ENCODE peak calls at places on chromosomes 3 and 15, in seven cellular contexts. One of them, this sample, is unnamed.

GRCh38 chr15:26772588-26773484 is at the start of gene GABRB3:
- DNase-seq in MCF 10A: no peak
- DNase-seq in effector memory CD8-positive, alpha-beta T cell: no peak
- DNase-seq in esophagus muscularis mucosa: no peak
- DNase-seq in AG08396: peak; percentile 59
- DNase-seq in activated CD4-positive, alpha-beta T cell treated with anti-CD3 and anti-CD28 coated beads, Interleukin-2, amount 50 U/mL, for 24 hours: no peak
- DNase-seq in Right ventricle myocardium superior: peak; percentile 66
- DNase-seq in this sample: peak; percentile 9

GRCh38 chr15:26029146-26029545 is 166.0 kb upstream of the ATP10A start:
- DNase-seq in MCF 10A: no peak
- DNase-seq in effector memory CD8-positive, alpha-beta T cell: no peak
- DNase-seq in esophagus muscularis mucosa: peak; percentile 64
- DNase-seq in AG08396: no peak
- DNase-seq in activated CD4-positive, alpha-beta T cell treated with anti-CD3 and anti-CD28 coated beads, Interleukin-2, amount 50 U/mL, for 24 hours: no peak
- DNase-seq in Right ventricle myocardium superior: no peak
- DNase-seq in this sample: no peak

GRCh38 chr15:58447244-58448010 is 15.6 kb downstream of the LIPC start:
- DNase-seq in MCF 10A: no peak
- DNase-seq in effector memory CD8-positive, alpha-beta T cell: no peak
- DNase-seq in esophagus muscularis mucosa: no peak
- DNase-seq in AG08396: no peak
- DNase-seq in activated CD4-positive, alpha-beta T cell treated with anti-CD3 and anti-CD28 coated beads, Interleukin-2, amount 50 U/mL, for 24 hours: no peak
- DNase-seq in Right ventricle myocardium superior: no peak
- DNase-seq in this sample: no peak

GRCh38 chr15:40105517-40106202 is 3.0 kb downstream of the BMF start:
- DNase-seq in MCF 10A: no peak
- DNase-seq in effector memory CD8-positive, alpha-beta T cell: peak; percentile 10
- DNase-seq in esophagus muscularis mucosa: no peak
- DNase-seq in AG08396: no peak
- DNase-seq in activated CD4-positive, alpha-beta T cell treated with anti-CD3 and anti-CD28 coated beads, Interleukin-2, amount 50 U/mL, for 24 hours: peak; percentile 43
- DNase-seq in Right ventricle myocardium superior: no peak
- DNase-seq in this sample: no peak

GRCh38 chr3:149657458-149657795 is 398 bp downstream of the WWTR1 start:
- DNase-seq in MCF 10A: peak; percentile 78
- DNase-seq in effector memory CD8-positive, alpha-beta T cell: no peak
- DNase-seq in esophagus muscularis mucosa: no peak
- DNase-seq in AG08396: peak; percentile 50
- DNase-seq in activated CD4-positive, alpha-beta T cell treated with anti-CD3 and anti-CD28 coated beads, Interleukin-2, amount 50 U/mL, for 24 hours: no peak
- DNase-seq in Right ventricle myocardium superior: peak; percentile 50
- DNase-seq in this sample: peak; percentile 81

GRCh38 chr15:28786521-28786920 is 61.9 kb downstream of the GOLGA6L7 start:
- DNase-seq in MCF 10A: peak; percentile 1
- DNase-seq in effector memory CD8-positive, alpha-beta T cell: no peak
- DNase-seq in esophagus muscularis mucosa: no peak
- DNase-seq in AG08396: no peak
- DNase-seq in activated CD4-positive, alpha-beta T cell treated with anti-CD3 and anti-CD28 coated beads, Interleukin-2, amount 50 U/mL, for 24 hours: no peak
- DNase-seq in Right ventricle myocardium superior: no peak
- DNase-seq in this sample: peak; percentile 74

GRCh38 chr3:123781571-123782275 is 102.4 kb downstream of the MYLK start:
- DNase-seq in MCF 10A: no peak
- DNase-seq in effector memory CD8-positive, alpha-beta T cell: no peak
- DNase-seq in esophagus muscularis mucosa: peak; percentile 47
- DNase-seq in AG08396: no peak
- DNase-seq in activated CD4-positive, alpha-beta T cell treated with anti-CD3 and anti-CD28 coated beads, Interleukin-2, amount 50 U/mL, for 24 hours: no peak
- DNase-seq in Right ventricle myocardium superior: no peak
- DNase-seq in this sample: no peak

GRCh38 chr15:70875001-70875782 is 17.0 kb downstream of the THAP10 start:
- DNase-seq in MCF 10A: peak; percentile 40
- DNase-seq in effector memory CD8-positive, alpha-beta T cell: no peak
- DNase-seq in esophagus muscularis mucosa: no peak
- DNase-seq in AG08396: peak; percentile 62
- DNase-seq in activated CD4-positive, alpha-beta T cell treated with anti-CD3 and anti-CD28 coated beads, Interleukin-2, amount 50 U/mL, for 24 hours: no peak
- DNase-seq in Right ventricle myocardium superior: no peak
- DNase-seq in this sample: peak; percentile 82

GRCh38 chr3:183435701-183436100 is 7.3 kb upstream of the MCF2L2 start:
- DNase-seq in MCF 10A: no peak
- DNase-seq in effector memory CD8-positive, alpha-beta T cell: no peak
- DNase-seq in esophagus muscularis mucosa: no peak
- DNase-seq in AG08396: no peak
- DNase-seq in activated CD4-positive, alpha-beta T cell treated with anti-CD3 and anti-CD28 coated beads, Interleukin-2, amount 50 U/mL, for 24 hours: no peak
- DNase-seq in Right ventricle myocardium superior: no peak
- DNase-seq in this sample: no peak

GRCh38 chr15:42544858-42545629 is 3.5 kb downstream of the LRRC57 start:
- DNase-seq in MCF 10A: no peak
- DNase-seq in effector memory CD8-positive, alpha-beta T cell: no peak
- DNase-seq in esophagus muscularis mucosa: no peak
- DNase-seq in AG08396: no peak
- DNase-seq in activated CD4-positive, alpha-beta T cell treated with anti-CD3 and anti-CD28 coated beads, Interleukin-2, amount 50 U/mL, for 24 hours: no peak
- DNase-seq in Right ventricle myocardium superior: no peak
- DNase-seq in this sample: no peak

GRCh38 chr3:71672302-71672701 is 52.9 kb downstream of the EIF4E3 start:
- DNase-seq in MCF 10A: no peak
- DNase-seq in effector memory CD8-positive, alpha-beta T cell: no peak
- DNase-seq in esophagus muscularis mucosa: no peak
- DNase-seq in AG08396: no peak
- DNase-seq in activated CD4-positive, alpha-beta T cell treated with anti-CD3 and anti-CD28 coated beads, Interleukin-2, amount 50 U/mL, for 24 hours: no peak
- DNase-seq in Right ventricle myocardium superior: no peak
- DNase-seq in this sample: no peak

GRCh38 chr15:29312387-29312786 is 42.8 kb upstream of the NSMCE3 start:
- DNase-seq in MCF 10A: no peak
- DNase-seq in effector memory CD8-positive, alpha-beta T cell: no peak
- DNase-seq in esophagus muscularis mucosa: peak; percentile 17
- DNase-seq in AG08396: no peak
- DNase-seq in activated CD4-positive, alpha-beta T cell treated with anti-CD3 and anti-CD28 coated beads, Interleukin-2, amount 50 U/mL, for 24 hours: no peak
- DNase-seq in Right ventricle myocardium superior: no peak
- DNase-seq in this sample: peak; percentile 82

GRCh38 chr3:40780801-40781406 is 256.1 kb downstream of the ZNF621 start:
- DNase-seq in MCF 10A: no peak
- DNase-seq in effector memory CD8-positive, alpha-beta T cell: no peak
- DNase-seq in esophagus muscularis mucosa: peak; percentile 91
- DNase-seq in AG08396: no peak
- DNase-seq in activated CD4-positive, alpha-beta T cell treated with anti-CD3 and anti-CD28 coated beads, Interleukin-2, amount 50 U/mL, for 24 hours: no peak
- DNase-seq in Right ventricle myocardium superior: peak; percentile 67
- DNase-seq in this sample: peak; percentile 1

GRCh38 chr3:151011427-151011826 is 38.9 kb upstream of the CLRN1 start:
- DNase-seq in MCF 10A: peak; percentile 77
- DNase-seq in effector memory CD8-positive, alpha-beta T cell: no peak
- DNase-seq in esophagus muscularis mucosa: peak; percentile 17
- DNase-seq in AG08396: no peak
- DNase-seq in activated CD4-positive, alpha-beta T cell treated with anti-CD3 and anti-CD28 coated beads, Interleukin-2, amount 50 U/mL, for 24 hours: no peak
- DNase-seq in Right ventricle myocardium superior: no peak
- DNase-seq in this sample: peak; percentile 4

GRCh38 chr15:84909782-84910181 is 25.3 kb downstream of the SLC28A1 start:
- DNase-seq in MCF 10A: no peak
- DNase-seq in effector memory CD8-positive, alpha-beta T cell: no peak
- DNase-seq in esophagus muscularis mucosa: no peak
- DNase-seq in AG08396: no peak
- DNase-seq in activated CD4-positive, alpha-beta T cell treated with anti-CD3 and anti-CD28 coated beads, Interleukin-2, amount 50 U/mL, for 24 hours: no peak
- DNase-seq in Right ventricle myocardium superior: no peak
- DNase-seq in this sample: no peak

GRCh38 chr3:154345422-154346122 is 21.3 kb upstream of the DHX36 start:
- DNase-seq in MCF 10A: no peak
- DNase-seq in effector memory CD8-positive, alpha-beta T cell: no peak
- DNase-seq in esophagus muscularis mucosa: no peak
- DNase-seq in AG08396: no peak
- DNase-seq in activated CD4-positive, alpha-beta T cell treated with anti-CD3 and anti-CD28 coated beads, Interleukin-2, amount 50 U/mL, for 24 hours: no peak
- DNase-seq in Right ventricle myocardium superior: no peak
- DNase-seq in this sample: no peak

GRCh38 chr3:85387913-85388510 is 429.2 kb downstream of the CADM2 start:
- DNase-seq in MCF 10A: no peak
- DNase-seq in effector memory CD8-positive, alpha-beta T cell: no peak
- DNase-seq in esophagus muscularis mucosa: no peak
- DNase-seq in AG08396: no peak
- DNase-seq in activated CD4-positive, alpha-beta T cell treated with anti-CD3 and anti-CD28 coated beads, Interleukin-2, amount 50 U/mL, for 24 hours: no peak
- DNase-seq in Right ventricle myocardium superior: no peak
- DNase-seq in this sample: no peak

GRCh38 chr3:117898722-117899121 is 1135.9 kb downstream of the IGSF11 start:
- DNase-seq in MCF 10A: peak; percentile 60
- DNase-seq in effector memory CD8-positive, alpha-beta T cell: no peak
- DNase-seq in esophagus muscularis mucosa: no peak
- DNase-seq in AG08396: no peak
- DNase-seq in activated CD4-positive, alpha-beta T cell treated with anti-CD3 and anti-CD28 coated beads, Interleukin-2, amount 50 U/mL, for 24 hours: no peak
- DNase-seq in Right ventricle myocardium superior: no peak
- DNase-seq in this sample: no peak

GRCh38 chr3:160140756-160141155 is 84.5 kb upstream of the C3orf80 start:
- DNase-seq in MCF 10A: no peak
- DNase-seq in effector memory CD8-positive, alpha-beta T cell: no peak
- DNase-seq in esophagus muscularis mucosa: no peak
- DNase-seq in AG08396: no peak
- DNase-seq in activated CD4-positive, alpha-beta T cell treated with anti-CD3 and anti-CD28 coated beads, Interleukin-2, amount 50 U/mL, for 24 hours: no peak
- DNase-seq in Right ventricle myocardium superior: no peak
- DNase-seq in this sample: no peak

GRCh38 chr15:42065008-42065407 is 29.4 kb downstream of the PLA2G4D start:
- DNase-seq in MCF 10A: no peak
- DNase-seq in effector memory CD8-positive, alpha-beta T cell: no peak
- DNase-seq in esophagus muscularis mucosa: no peak
- DNase-seq in AG08396: no peak
- DNase-seq in activated CD4-positive, alpha-beta T cell treated with anti-CD3 and anti-CD28 coated beads, Interleukin-2, amount 50 U/mL, for 24 hours: no peak
- DNase-seq in Right ventricle myocardium superior: peak; percentile 60
- DNase-seq in this sample: no peak

GRCh38 chr3:77541203-77541922 is 501.5 kb downstream of the ROBO2 start:
- DNase-seq in MCF 10A: no peak
- DNase-seq in effector memory CD8-positive, alpha-beta T cell: no peak
- DNase-seq in esophagus muscularis mucosa: no peak
- DNase-seq in AG08396: no peak
- DNase-seq in activated CD4-positive, alpha-beta T cell treated with anti-CD3 and anti-CD28 coated beads, Interleukin-2, amount 50 U/mL, for 24 hours: no peak
- DNase-seq in Right ventricle myocardium superior: no peak
- DNase-seq in this sample: no peak

GRCh38 chr3:121493431-121493830 is 52.4 kb downstream of the POLQ start:
- DNase-seq in MCF 10A: no peak
- DNase-seq in effector memory CD8-positive, alpha-beta T cell: no peak
- DNase-seq in esophagus muscularis mucosa: no peak
- DNase-seq in AG08396: no peak
- DNase-seq in activated CD4-positive, alpha-beta T cell treated with anti-CD3 and anti-CD28 coated beads, Interleukin-2, amount 50 U/mL, for 24 hours: no peak
- DNase-seq in Right ventricle myocardium superior: no peak
- DNase-seq in this sample: no peak

GRCh38 chr3:25836579-25836978 is 46.7 kb downstream of the OXSM start:
- DNase-seq in MCF 10A: no peak
- DNase-seq in effector memory CD8-positive, alpha-beta T cell: no peak
- DNase-seq in esophagus muscularis mucosa: no peak
- DNase-seq in AG08396: no peak
- DNase-seq in activated CD4-positive, alpha-beta T cell treated with anti-CD3 and anti-CD28 coated beads, Interleukin-2, amount 50 U/mL, for 24 hours: no peak
- DNase-seq in Right ventricle myocardium superior: no peak
- DNase-seq in this sample: no peak

GRCh38 chr15:72835289-72835890 is 51.8 kb upstream of the ADPGK start:
- DNase-seq in MCF 10A: peak; percentile 25
- DNase-seq in effector memory CD8-positive, alpha-beta T cell: no peak
- DNase-seq in esophagus muscularis mucosa: no peak
- DNase-seq in AG08396: no peak
- DNase-seq in activated CD4-positive, alpha-beta T cell treated with anti-CD3 and anti-CD28 coated beads, Interleukin-2, amount 50 U/mL, for 24 hours: no peak
- DNase-seq in Right ventricle myocardium superior: no peak
- DNase-seq in this sample: no peak

GRCh38 chr3:37324752-37325407 is 150.5 kb upstream of the LRRFIP2 start:
- DNase-seq in MCF 10A: no peak
- DNase-seq in effector memory CD8-positive, alpha-beta T cell: no peak
- DNase-seq in esophagus muscularis mucosa: no peak
- DNase-seq in AG08396: peak; percentile 8
- DNase-seq in activated CD4-positive, alpha-beta T cell treated with anti-CD3 and anti-CD28 coated beads, Interleukin-2, amount 50 U/mL, for 24 hours: no peak
- DNase-seq in Right ventricle myocardium superior: no peak
- DNase-seq in this sample: peak; percentile 25

GRCh38 chr15:62972814-62973213 is 69.7 kb upstream of the TPM1 start:
- DNase-seq in MCF 10A: peak; percentile 93
- DNase-seq in effector memory CD8-positive, alpha-beta T cell: no peak
- DNase-seq in esophagus muscularis mucosa: no peak
- DNase-seq in AG08396: peak; percentile 36
- DNase-seq in activated CD4-positive, alpha-beta T cell treated with anti-CD3 and anti-CD28 coated beads, Interleukin-2, amount 50 U/mL, for 24 hours: no peak
- DNase-seq in Right ventricle myocardium superior: no peak
- DNase-seq in this sample: peak; percentile 44

GRCh38 chr15:23035964-23036566 is 3.3 kb downstream of the TUBGCP5 start:
- DNase-seq in MCF 10A: peak; percentile 61
- DNase-seq in effector memory CD8-positive, alpha-beta T cell: peak; percentile 39
- DNase-seq in esophagus muscularis mucosa: no peak
- DNase-seq in AG08396: peak; percentile 75
- DNase-seq in activated CD4-positive, alpha-beta T cell treated with anti-CD3 and anti-CD28 coated beads, Interleukin-2, amount 50 U/mL, for 24 hours: peak; percentile 30
- DNase-seq in Right ventricle myocardium superior: no peak
- DNase-seq in this sample: peak; percentile 67

GRCh38 chr3:179791793-179792192 is 139.0 kb downstream of the USP13 start:
- DNase-seq in MCF 10A: no peak
- DNase-seq in effector memory CD8-positive, alpha-beta T cell: no peak
- DNase-seq in esophagus muscularis mucosa: no peak
- DNase-seq in AG08396: no peak
- DNase-seq in activated CD4-positive, alpha-beta T cell treated with anti-CD3 and anti-CD28 coated beads, Interleukin-2, amount 50 U/mL, for 24 hours: no peak
- DNase-seq in Right ventricle myocardium superior: no peak
- DNase-seq in this sample: no peak

GRCh38 chr3:115071611-115072010 is 75.5 kb downstream of the ZBTB20 start:
- DNase-seq in MCF 10A: no peak
- DNase-seq in effector memory CD8-positive, alpha-beta T cell: no peak
- DNase-seq in esophagus muscularis mucosa: no peak
- DNase-seq in AG08396: peak; percentile 11
- DNase-seq in activated CD4-positive, alpha-beta T cell treated with anti-CD3 and anti-CD28 coated beads, Interleukin-2, amount 50 U/mL, for 24 hours: no peak
- DNase-seq in Right ventricle myocardium superior: no peak
- DNase-seq in this sample: peak; percentile 64

GRCh38 chr3:38036286-38036685 is 2.7 kb upstream of the DLEC1 start:
- DNase-seq in MCF 10A: no peak
- DNase-seq in effector memory CD8-positive, alpha-beta T cell: no peak
- DNase-seq in esophagus muscularis mucosa: no peak
- DNase-seq in AG08396: no peak
- DNase-seq in activated CD4-positive, alpha-beta T cell treated with anti-CD3 and anti-CD28 coated beads, Interleukin-2, amount 50 U/mL, for 24 hours: no peak
- DNase-seq in Right ventricle myocardium superior: no peak
- DNase-seq in this sample: no peak

GRCh38 chr3:152724270-152724669 is 110.7 kb upstream of the P2RY1 start:
- DNase-seq in MCF 10A: no peak
- DNase-seq in effector memory CD8-positive, alpha-beta T cell: no peak
- DNase-seq in esophagus muscularis mucosa: no peak
- DNase-seq in AG08396: no peak
- DNase-seq in activated CD4-positive, alpha-beta T cell treated with anti-CD3 and anti-CD28 coated beads, Interleukin-2, amount 50 U/mL, for 24 hours: no peak
- DNase-seq in Right ventricle myocardium superior: no peak
- DNase-seq in this sample: no peak

GRCh38 chr3:133805384-133805701 is 272 bp upstream of the SRPRB start:
- DNase-seq in MCF 10A: no peak
- DNase-seq in effector memory CD8-positive, alpha-beta T cell: no peak
- DNase-seq in esophagus muscularis mucosa: no peak
- DNase-seq in AG08396: no peak
- DNase-seq in activated CD4-positive, alpha-beta T cell treated with anti-CD3 and anti-CD28 coated beads, Interleukin-2, amount 50 U/mL, for 24 hours: no peak
- DNase-seq in Right ventricle myocardium superior: no peak
- DNase-seq in this sample: no peak

GRCh38 chr15:27714675-27715074 is 384.4 kb downstream of the OCA2 start:
- DNase-seq in MCF 10A: no peak
- DNase-seq in effector memory CD8-positive, alpha-beta T cell: no peak
- DNase-seq in esophagus muscularis mucosa: no peak
- DNase-seq in AG08396: no peak
- DNase-seq in activated CD4-positive, alpha-beta T cell treated with anti-CD3 and anti-CD28 coated beads, Interleukin-2, amount 50 U/mL, for 24 hours: no peak
- DNase-seq in Right ventricle myocardium superior: no peak
- DNase-seq in this sample: no peak

GRCh38 chr3:65545429-65545828 is 493.3 kb downstream of the MAGI1 start:
- DNase-seq in MCF 10A: peak; percentile 1
- DNase-seq in effector memory CD8-positive, alpha-beta T cell: no peak
- DNase-seq in esophagus muscularis mucosa: no peak
- DNase-seq in AG08396: peak; percentile 20
- DNase-seq in activated CD4-positive, alpha-beta T cell treated with anti-CD3 and anti-CD28 coated beads, Interleukin-2, amount 50 U/mL, for 24 hours: no peak
- DNase-seq in Right ventricle myocardium superior: no peak
- DNase-seq in this sample: peak; percentile 45

GRCh38 chr3:143751643-143752178 is 96.6 kb downstream of the SLC9A9 start:
- DNase-seq in MCF 10A: no peak
- DNase-seq in effector memory CD8-positive, alpha-beta T cell: no peak
- DNase-seq in esophagus muscularis mucosa: no peak
- DNase-seq in AG08396: no peak
- DNase-seq in activated CD4-positive, alpha-beta T cell treated with anti-CD3 and anti-CD28 coated beads, Interleukin-2, amount 50 U/mL, for 24 hours: no peak
- DNase-seq in Right ventricle myocardium superior: no peak
- DNase-seq in this sample: no peak

GRCh38 chr3:194890086-194890485 is 204.4 kb downstream of the FAM43A start:
- DNase-seq in MCF 10A: no peak
- DNase-seq in effector memory CD8-positive, alpha-beta T cell: no peak
- DNase-seq in esophagus muscularis mucosa: peak; percentile 70
- DNase-seq in AG08396: no peak
- DNase-seq in activated CD4-positive, alpha-beta T cell treated with anti-CD3 and anti-CD28 coated beads, Interleukin-2, amount 50 U/mL, for 24 hours: no peak
- DNase-seq in Right ventricle myocardium superior: no peak
- DNase-seq in this sample: no peak

GRCh38 chr3:102235679-102236078 is 199.1 kb upstream of the ZPLD1 start:
- DNase-seq in MCF 10A: peak; percentile 41
- DNase-seq in effector memory CD8-positive, alpha-beta T cell: no peak
- DNase-seq in esophagus muscularis mucosa: no peak
- DNase-seq in AG08396: peak; percentile 37
- DNase-seq in activated CD4-positive, alpha-beta T cell treated with anti-CD3 and anti-CD28 coated beads, Interleukin-2, amount 50 U/mL, for 24 hours: no peak
- DNase-seq in Right ventricle myocardium superior: no peak
- DNase-seq in this sample: no peak

This sample was measured in adipocyte.